ENCODE peak calls at places on chromosomes 1 and 21, in seven cellular contexts. Y is AG04450, B is heart right ventricle, Q is fibroblast of lung, N is WTC11, S is endothelial cell, F is heart left ventricle. I is an unnamed sample.
A peak's percentile ranks its signal among the peaks of the same experiment; 100 is the strongest.

GRCh38 chr1:37448691-37449417 is 25.5 kb upstream of the ZC3H12A start:
- DNase-seq in Y (no peak), B (no peak), Q (no peak), N (no peak), S (no peak), F (no peak), I (no peak)

GRCh38 chr1:145708063-145708462 is 895 bp upstream of the PDZK1 start:
- DNase-seq in Y (peak; percentile 33), B (no peak), Q (peak; percentile 58), N (no peak), S (no peak), F (no peak), I (no peak)

GRCh38 chr1:4584471-4584870 is 69.9 kb upstream of the AJAP1 start:
- DNase-seq in Y (no peak), B (no peak), Q (no peak), N (no peak), S (no peak), F (no peak), I (no peak)

GRCh38 chr1:179124866-179125265 is 43.0 kb downstream of the TOR3A start:
- DNase-seq in Y (no peak), B (no peak), Q (peak; percentile 84), N (no peak), S (no peak), F (no peak), I (no peak)

GRCh38 chr1:164767257-164768044 is 208.5 kb downstream of the PBX1 start:
- DNase-seq in Y (peak; percentile 86), B (no peak), Q (peak; percentile 98), N (no peak), S (no peak), F (no peak), I (peak; percentile 82)

GRCh38 chr1:110914676-110915075 is 41.7 kb downstream of the CD53 start:
- DNase-seq in Y (no peak), B (no peak), Q (no peak), N (no peak), S (no peak), F (no peak), I (no peak)

GRCh38 chr21:40586575-40586974 is 260.4 kb downstream of the DSCAM start:
- DNase-seq in Y (no peak), B (no peak), Q (no peak), N (no peak), S (no peak), F (no peak), I (no peak)

GRCh38 chr21:44643911-44644310 is 2.3 kb upstream of the KRTAP10-11 start:
- DNase-seq in Y (no peak), B (no peak), Q (no peak), N (no peak), S (no peak), F (no peak), I (no peak)

GRCh38 chr1:189336115-189337100 is 1141.3 kb downstream of the BRINP3 start:
- DNase-seq in Y (no peak), B (no peak), Q (no peak), N (no peak), S (no peak), F (no peak), I (no peak)

GRCh38 chr1:63326473-63327380 is 4.4 kb downstream of the FOXD3 start:
- DNase-seq in Y (no peak), B (no peak), Q (no peak), N (peak; percentile 52), S (peak; percentile 34), F (no peak), I (no peak)

GRCh38 chr1:79478728-79479373 is 472.3 kb upstream of the ADGRL4 start:
- DNase-seq in Y (no peak), B (no peak), Q (no peak), N (no peak), S (no peak), F (no peak), I (no peak)

GRCh38 chr21:29680273-29680672 is 259.5 kb downstream of the GRIK1 start:
- DNase-seq in Y (no peak), B (no peak), Q (no peak), N (no peak), S (no peak), F (no peak), I (no peak)

GRCh38 chr1:63807063-63807462 is 33.2 kb downstream of the ROR1 start:
- DNase-seq in Y (no peak), B (no peak), Q (no peak), N (no peak), S (no peak), F (no peak), I (no peak)

GRCh38 chr1:202144510-202145324 is at the start of gene ARL8A:
- DNase-seq in Y (no peak), B (peak; percentile 80), Q (peak; percentile 35), N (peak; percentile 73), S (peak; percentile 58), F (peak; percentile 83), I (no peak)

GRCh38 chr1:94865369-94865768 is 45.2 kb downstream of the SLC44A3 start:
- DNase-seq in Y (no peak), B (no peak), Q (peak; percentile 87), N (no peak), S (no peak), F (no peak), I (no peak)

DNA sequence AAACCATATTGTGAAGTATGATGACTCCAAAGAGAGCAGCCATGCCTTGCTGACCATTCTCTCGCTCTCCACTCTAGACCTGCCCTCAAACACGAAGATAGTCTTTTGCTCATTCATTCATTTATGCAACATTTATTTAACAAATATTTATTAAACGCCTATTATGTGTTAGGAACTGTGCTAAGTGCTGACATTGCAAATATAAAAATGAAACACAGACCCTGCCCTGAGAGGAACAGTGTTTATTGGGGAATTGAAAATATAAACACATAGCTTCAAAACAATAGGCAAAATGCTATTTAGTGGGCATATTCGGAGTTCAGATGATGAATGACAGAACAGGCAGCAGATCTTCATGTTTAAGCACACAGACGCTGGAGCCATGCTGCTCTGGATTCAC is 213.6 kb downstream of the NUF2 start:
- DNase-seq in Y (no peak), B (no peak), Q (no peak), N (no peak), S (no peak), F (no peak), I (no peak)
- TF ChIP-seq CTCF in Y (no peak), B (no peak), Q (no peak), N (no peak), S (no peak), F (no peak), I (no peak)

DNA sequence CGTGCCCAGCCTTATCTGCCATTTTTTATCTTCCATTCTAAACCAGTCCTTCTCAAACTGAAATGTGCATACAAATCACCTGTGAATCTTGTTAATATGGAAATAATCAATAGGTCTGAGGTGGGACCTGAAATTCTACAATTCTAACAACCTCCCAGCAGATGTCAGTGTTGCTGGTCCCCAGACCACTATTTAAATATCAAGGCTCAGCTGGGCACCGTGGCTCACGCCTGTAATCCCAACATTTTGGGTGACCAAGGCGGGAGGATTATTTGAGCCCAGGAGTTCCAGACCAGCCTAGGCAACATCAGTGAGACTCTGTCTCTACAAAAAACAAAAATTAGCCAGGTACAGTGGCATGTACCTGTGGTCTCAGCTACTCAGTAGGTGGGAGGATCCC is 4.1 kb downstream of the UQCRHL start:
- DNase-seq in Y (no peak), B (no peak), Q (no peak), N (peak; percentile 36), S (peak; percentile 34), F (no peak), I (no peak)
- TF ChIP-seq CTCF in Y (peak; percentile 48), B (peak; percentile 42), Q (peak; percentile 46), N (no peak), S (peak; percentile 35), F (peak; percentile 28), I (peak; percentile 17)

GRCh38 chr1:45666836-45667235 is 19.5 kb downstream of the GPBP1L1 start:
- DNase-seq in Y (no peak), B (no peak), Q (no peak), N (no peak), S (no peak), F (no peak), I (no peak)

GRCh38 chr1:45669859-45670655 is 16.3 kb downstream of the GPBP1L1 start:
- DNase-seq in Y (no peak), B (no peak), Q (peak; percentile 28), N (no peak), S (no peak), F (no peak), I (no peak)

GRCh38 chr1:45668526-45668925 is 17.8 kb downstream of the GPBP1L1 start:
- DNase-seq in Y (no peak), B (no peak), Q (no peak), N (no peak), S (no peak), F (no peak), I (no peak)

GRCh38 chr1:45669379-45669778 is 17.0 kb downstream of the GPBP1L1 start:
- DNase-seq in Y (no peak), B (no peak), Q (no peak), N (no peak), S (no peak), F (no peak), I (no peak)

DNA sequence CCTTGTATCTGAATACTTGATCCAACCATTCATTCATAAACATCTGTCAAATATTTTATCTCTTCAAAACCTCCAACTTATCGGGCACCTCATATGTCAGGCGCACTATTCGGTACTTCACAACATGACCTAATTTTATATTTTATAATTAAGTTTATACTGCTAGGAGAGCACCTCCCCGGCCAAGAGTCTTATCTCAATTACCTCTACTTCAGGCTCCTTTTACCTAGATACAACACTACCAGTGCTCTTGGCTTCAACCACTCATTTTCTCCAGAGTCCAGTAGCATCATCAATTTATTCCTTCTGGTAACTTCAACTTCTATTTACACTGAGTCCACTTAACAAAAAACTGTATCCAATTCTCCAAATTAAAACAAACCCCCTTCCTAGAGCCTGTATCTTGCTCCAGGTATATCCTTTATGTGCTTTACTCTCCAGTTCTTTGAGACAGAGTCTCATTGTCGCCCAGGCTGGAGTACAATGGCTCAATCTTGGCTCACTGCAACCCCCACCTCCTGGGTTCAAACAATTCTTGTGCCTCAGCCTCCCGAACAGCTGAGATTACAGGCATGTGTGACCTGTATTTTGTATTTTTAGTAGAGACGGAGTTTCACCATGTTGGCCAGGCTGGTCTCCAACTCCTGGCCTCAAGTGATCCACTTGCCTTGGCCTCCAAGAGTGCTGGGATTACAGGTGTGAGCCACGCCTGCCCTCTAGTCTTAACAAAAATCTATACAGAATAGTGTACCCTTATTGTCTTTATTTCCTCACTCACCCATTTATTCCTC is 18.8 kb downstream of the GPBP1L1 start:
- DNase-seq in Y (no peak), B (no peak), Q (no peak), N (no peak), S (no peak), F (no peak), I (no peak)
- TF ChIP-seq CTCF in Y (no peak), B (no peak), Q (no peak), N (no peak), S (no peak), F (no peak), I (no peak)

DNA sequence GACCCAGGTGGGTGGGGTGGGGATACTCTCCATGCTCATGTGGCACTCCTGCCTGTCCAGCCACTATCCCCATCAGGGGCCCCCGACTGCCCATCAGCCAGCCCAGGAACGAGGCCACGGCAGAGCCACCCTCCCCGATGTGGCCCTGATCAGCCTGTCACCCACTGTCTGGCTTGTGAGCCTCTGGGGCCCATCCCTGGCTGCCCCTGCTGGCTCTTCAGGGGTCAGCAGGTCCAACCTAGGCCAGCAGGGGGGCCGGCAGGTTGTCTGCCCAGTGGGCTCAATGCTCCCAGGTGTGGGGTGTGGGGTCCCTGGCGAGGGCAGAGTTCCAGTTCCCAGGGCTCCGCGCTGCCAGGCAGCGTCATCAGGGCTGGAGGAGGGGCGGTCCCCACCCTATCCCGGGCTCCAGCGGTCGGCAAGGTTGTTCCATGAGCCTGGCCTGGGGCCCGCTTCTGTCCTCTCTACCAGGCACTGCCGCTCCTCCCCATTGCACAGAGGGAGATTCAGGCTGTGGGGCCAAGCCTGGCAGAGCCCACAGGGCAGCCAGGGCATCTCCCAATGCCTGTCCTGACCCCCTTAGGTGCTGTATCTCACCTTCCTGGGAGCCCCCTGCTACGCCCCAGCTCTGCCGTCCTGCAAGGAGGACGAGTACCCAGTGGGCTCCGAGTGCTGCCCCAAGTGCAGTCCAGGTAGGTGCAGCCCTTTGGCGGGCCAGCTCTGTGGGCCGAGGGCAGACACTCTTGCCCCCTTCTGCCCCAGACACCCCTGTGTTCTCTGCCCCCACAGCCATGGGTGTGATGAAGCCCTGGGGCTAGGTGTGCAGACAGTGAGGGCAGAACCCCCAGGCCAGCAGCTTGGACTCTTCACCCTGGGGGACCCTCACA is 1.2 kb downstream of the TNFRSF14 start:
- DNase-seq in Y (no peak), B (no peak), Q (no peak), N (no peak), S (no peak), F (no peak), I (no peak)
- TF ChIP-seq CTCF in Y (no peak), B (peak; percentile 7), Q (no peak), N (no peak), S (no peak), F (no peak), I (no peak)

I was measured in AG09319.